ENCODE peak calls at places on chromosome X, in ten cellular contexts. S, A, F, I, D, U, P, K, G and X are unnamed samples.

GRCh38 chrX:126170715-126171114 is 4.6 kb upstream of the DCAF12L2 start:
- DNase-seq in G (no peak), S (no peak), I (no peak), A (no peak), D (no peak), P (no peak), U (no peak), F (no peak), K (peak; percentile 3), X (no peak)

GRCh38 chrX:1281511-1281910 is 12.9 kb downstream of the CSF2RA start:
- DNase-seq in I (no peak), F (no peak), D (no peak), P (no peak), U (no peak), S (no peak), G (no peak), A (no peak), K (peak; percentile 80), X (no peak)

GRCh38 chrX:19876962-19877361 is 10.4 kb downstream of the SH3KBP1 start:
- DNase-seq in K (no peak), I (no peak), D (no peak), P (no peak), A (no peak), S (no peak), G (no peak), F (no peak), U (no peak), X (no peak)

GRCh38 chrX:49227726-49228125 is 5.4 kb downstream of the CACNA1F start:
- DNase-seq in G (no peak), K (no peak), D (no peak), F (no peak), S (no peak), P (no peak), I (no peak), A (no peak), U (no peak), X (no peak)

GRCh38 chrX:13287816-13288215 is 32.0 kb downstream of the ATXN3L start:
- DNase-seq in G (no peak), U (no peak), A (no peak), I (no peak), K (no peak), F (no peak), S (no peak), D (no peak), P (no peak), X (no peak)

GRCh38 chrX:51148848-51149247 is 183.8 kb upstream of the NUDT10 start:
- DNase-seq in U (no peak), F (no peak), A (no peak), P (no peak), S (peak; percentile 9), D (no peak), G (no peak), I (no peak), K (peak; percentile 12), X (peak; percentile 1)

GRCh38 chrX:41164469-41164868 is 79.2 kb downstream of the USP9X start:
- DNase-seq in G (no peak), A (no peak), I (no peak), P (no peak), F (no peak), S (no peak), D (no peak), U (no peak), K (no peak), X (peak; percentile 11)

GRCh38 chrX:18490816-18491215 is 65.4 kb downstream of the CDKL5 start:
- DNase-seq in P (no peak), F (no peak), I (no peak), D (no peak), S (no peak), K (no peak), U (no peak), A (no peak), G (no peak), X (no peak)

GRCh38 chrX:71619193-71619592 is 882 bp upstream of the CXCR3 start:
- DNase-seq in S (no peak), I (no peak), G (no peak), D (no peak), K (no peak), A (no peak), F (no peak), P (no peak), U (no peak), X (no peak)

GRCh38 chrX:10393899-10394298 is 226.5 kb downstream of the MID1 start:
- DNase-seq in S (no peak), G (no peak), P (no peak), D (no peak), U (no peak), F (no peak), K (peak; percentile 13), A (no peak), I (no peak), X (no peak)

GRCh38 chrX:152640039-152640818 is 2.5 kb downstream of the GABRQ start:
- DNase-seq in D (no peak), F (no peak), U (no peak), K (no peak), A (no peak), G (no peak), I (no peak), P (no peak), S (no peak), X (no peak)

GRCh38 chrX:135973548-135974278 is at the start of gene MMGT1:
- DNase-seq in U (peak; percentile 86), G (peak; percentile 95), D (peak; percentile 89), P (peak; percentile 82), A (peak; percentile 72), K (peak; percentile 84), S (no peak), I (peak; percentile 83), F (peak; percentile 67), X (peak; percentile 79)

GRCh38 chrX:19291086-19291485 is 52.6 kb upstream of the PDHA1 start:
- DNase-seq in F (no peak), S (no peak), I (no peak), P (no peak), K (no peak), D (no peak), G (no peak), A (no peak), U (no peak), X (no peak)

GRCh38 chrX:133005038-133005437 is 46.6 kb upstream of the HS6ST2 start:
- DNase-seq in F (no peak), P (no peak), A (no peak), S (no peak), G (no peak), D (no peak), K (no peak), I (no peak), U (no peak), X (no peak)

GRCh38 chrX:30141966-30142365 is 73.4 kb upstream of the MAGEB2 start:
- DNase-seq in S (no peak), P (peak; percentile 39), G (no peak), I (no peak), A (no peak), F (no peak), D (no peak), K (peak; percentile 62), U (no peak), X (no peak)

GRCh38 chrX:54430519-54430918 is 9.7 kb upstream of the TSR2 start:
- DNase-seq in G (no peak), D (no peak), U (no peak), I (no peak), S (no peak), K (no peak), A (no peak), F (no peak), P (no peak), X (no peak)

GRCh38 chrX:3939967-3940610 is 226.6 kb upstream of the PRKX start:
- DNase-seq in P (no peak), U (no peak), I (no peak), K (peak; percentile 11), S (no peak), G (no peak), F (no peak), A (no peak), D (no peak), X (peak; percentile 2)

GRCh38 chrX:136847874-136848273 is 32.7 kb downstream of the RBMX start:
- DNase-seq in D (no peak), F (no peak), K (no peak), A (no peak), P (no peak), I (no peak), G (no peak), S (no peak), U (no peak), X (no peak)

GRCh38 chrX:154373340-154374306 is 811 bp downstream of the FLNA start:
- DNase-seq in U (peak; percentile 78), K (peak; percentile 88), F (no peak), S (peak; percentile 73), G (no peak), D (peak; percentile 77), I (peak; percentile 54), P (peak; percentile 70), A (peak; percentile 74), X (peak; percentile 79)
- TF ChIP-seq CTCF in U (no peak), K (peak; percentile 95), F (peak; percentile 42), S (peak; percentile 77), G (peak; percentile 62), D (peak; percentile 57), I (peak; percentile 23), P (peak; percentile 33), A (peak; percentile 27), X (no peak)

GRCh38 chrX:24158881-24159280 is 9.4 kb downstream of the ZFX start:
- DNase-seq in K (no peak), D (no peak), S (no peak), G (no peak), F (no peak), A (no peak), I (no peak), U (no peak), P (no peak), X (no peak)
- H3K4me1 ChIP-seq in K (peaks cover 53% of the 10 kb centered on the region), D (peaks cover 2% of the 10 kb centered on the region), S (no peaks in the 10 kb centered on the region), G (peaks cover 39% of the 10 kb centered on the region), F (peaks cover 64% of the 10 kb centered on the region), A (peaks cover under 1% of the 10 kb centered on the region), I (no peaks in the 10 kb centered on the region), U (no peaks in the 10 kb centered on the region), P (peaks cover 43% of the 10 kb centered on the region), X (peaks cover 18% of the 10 kb centered on the region)

DNA sequence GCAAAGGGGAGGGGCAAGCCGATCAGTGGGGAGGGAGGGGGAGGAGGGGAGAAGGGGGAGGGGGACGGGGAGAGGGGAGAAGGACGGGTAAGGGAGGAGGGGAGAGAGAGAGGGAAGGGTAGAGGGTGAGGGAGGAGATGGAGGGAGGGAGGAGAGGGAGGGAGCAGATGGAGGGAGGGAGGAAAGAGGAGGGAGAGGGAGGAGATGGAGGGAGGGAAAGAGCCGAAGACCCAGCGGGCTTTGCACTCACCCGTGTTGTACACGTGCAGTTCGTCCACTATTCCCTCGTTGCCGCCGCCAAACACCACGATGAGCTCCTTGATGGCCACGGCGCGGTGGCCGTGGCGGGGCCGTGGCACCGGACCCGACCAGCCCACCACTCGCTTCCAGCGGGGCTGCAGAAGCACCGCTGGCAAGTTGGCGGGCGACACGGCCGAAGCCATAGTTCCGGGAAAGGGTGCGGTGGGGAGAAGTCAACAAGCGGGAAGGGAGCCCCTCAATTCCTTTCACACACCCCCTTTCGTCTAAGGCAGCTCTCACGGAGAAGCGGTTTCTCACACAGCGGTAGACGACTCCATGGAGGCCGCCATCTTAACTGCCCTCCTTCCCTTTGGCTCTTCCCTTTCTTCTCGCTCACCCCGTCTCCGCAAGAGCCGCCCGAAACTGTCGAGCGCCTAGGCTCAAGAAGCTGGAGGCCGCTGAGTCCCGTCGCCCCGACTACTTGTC is 1.1 kb downstream of the HCFC1 start:
- DNase-seq in D (peak; percentile 64), F (no peak), S (no peak), U (peak; percentile 71), P (peak; percentile 71), A (no peak), I (no peak), K (peak; percentile 76), G (peak; percentile 90), X (peak; percentile 24)
- TF ChIP-seq POLR2A in D (no peak), F (no peak), S (peak; percentile 65), U (no peak), P (peak; percentile 50), A (no peak), I (no peak), K (peak; percentile 12), G (no peak), X (no peak)

GRCh38 chrX:150774798-150775568 is 81.8 kb downstream of the MTMR1 start:
- DNase-seq in D (no peak), G (no peak), S (no peak), K (no peak), P (no peak), I (no peak), F (no peak), A (no peak), U (no peak), X (no peak)
- TF ChIP-seq CTCF in D (no peak), G (no peak), S (no peak), K (no peak), P (no peak), I (no peak), F (no peak), A (no peak), U (no peak), X (no peak)